ENCODE peak calls at places on chromosomes 4 and X, in seven cellular contexts. B is PC-9, D is cardiac muscle cell, K is caudate nucleus, L is fibroblast of lung, C is MM.1S, H is HL-60. F is an unnamed sample.

GRCh38 chrX:85243761-85244410 is at the start of the genes SATL1 and ZNF711:
- DNase-seq in B (peak; percentile 0), D (peak; percentile 61), K (peak; percentile 42), L (peak; percentile 73), C (peak; percentile 12), H (no peak), F (no peak)

GRCh38 chrX:103343105-103343504 is 13.1 kb downstream of the TCEAL7 start:
- DNase-seq in B (peak; percentile 31), D (peak; percentile 57), K (no peak), L (peak; percentile 20), C (peak; percentile 32), H (no peak), F (no peak)

GRCh38 chr4:125572601-125573000 is 257.8 kb downstream of the FAT4 start:
- DNase-seq in B (no peak), D (no peak), K (no peak), L (peak; percentile 14), C (no peak), H (no peak), F (no peak)

GRCh38 chr4:60201052-60201673 is 999.0 kb upstream of the ADGRL3 start:
- DNase-seq in B (peak; percentile 19), D (peak; percentile 66), K (no peak), L (peak; percentile 25), C (peak; percentile 66), H (peak; percentile 26), F (no peak)

GRCh38 chrX:10239611-10240064 is 82.9 kb downstream of the CLCN4 start:
- DNase-seq in B (peak; percentile 47), D (peak; percentile 49), K (no peak), L (peak; percentile 73), C (no peak), H (no peak), F (no peak)

GRCh38 chrX:30283456-30284200 is 25.6 kb downstream of the NR0B1 start:
- DNase-seq in B (peak; percentile 29), D (peak; percentile 85), K (no peak), L (peak; percentile 91), C (no peak), H (peak; percentile 23), F (peak; percentile 44)

GRCh38 chr4:7705062-7705461 is 234.6 kb downstream of the AFAP1 start:
- DNase-seq in B (no peak), D (no peak), K (no peak), L (no peak), C (no peak), H (no peak), F (no peak)

GRCh38 chr4:13413719-13414437 is 70.3 kb downstream of the RAB28 start:
- DNase-seq in B (no peak), D (peak; percentile 30), K (no peak), L (peak; percentile 45), C (no peak), H (no peak), F (no peak)

GRCh38 chr4:783133-783541 is 42.8 kb downstream of the CPLX1 start:
- DNase-seq in B (no peak), D (no peak), K (no peak), L (no peak), C (no peak), H (no peak), F (no peak)

GRCh38 chr4:81807927-81808672 is 336.4 kb upstream of the RASGEF1B start:
- DNase-seq in B (no peak), D (peak; percentile 83), K (no peak), L (no peak), C (no peak), H (no peak), F (no peak)

GRCh38 chrX:23634181-23634580 is 33.1 kb upstream of the PRDX4 start:
- DNase-seq in B (no peak), D (no peak), K (no peak), L (no peak), C (no peak), H (no peak), F (no peak)

GRCh38 chrX:54427837-54428424 is 12.3 kb upstream of the TSR2 start:
- DNase-seq in B (no peak), D (no peak), K (no peak), L (no peak), C (peak; percentile 46), H (no peak), F (no peak)

GRCh38 chr4:77564231-77564630 is 41.4 kb upstream of the CXCL13 start:
- DNase-seq in B (no peak), D (peak; percentile 86), K (no peak), L (no peak), C (no peak), H (no peak), F (no peak)

GRCh38 chrX:151448509-151448908 is 51.5 kb downstream of the VMA21 start:
- DNase-seq in B (no peak), D (no peak), K (no peak), L (no peak), C (no peak), H (no peak), F (no peak)

GRCh38 chr4:102575369-102576129 is 74.4 kb downstream of the NFKB1 start:
- DNase-seq in B (peak; percentile 2), D (no peak), K (no peak), L (peak; percentile 54), C (no peak), H (no peak), F (no peak)

GRCh38 chr4:105569014-105569850 is 16.8 kb downstream of the ARHGEF38 start:
- DNase-seq in B (no peak), D (no peak), K (no peak), L (no peak), C (no peak), H (no peak), F (peak; percentile 49)

GRCh38 chrX:131288738-131289511 is at the start of gene IGSF1:
- DNase-seq in B (no peak), D (peak; percentile 12), K (peak; percentile 33), L (peak; percentile 41), C (peak; percentile 49), H (no peak), F (no peak)

GRCh38 chr4:102562995-102563394 is 61.8 kb downstream of the NFKB1 start:
- DNase-seq in B (no peak), D (no peak), K (no peak), L (peak; percentile 17), C (no peak), H (no peak), F (no peak)

GRCh38 chrX:1162119-1162916 is 50.1 kb downstream of the CRLF2 start:
- DNase-seq in B (no peak), D (no peak), K (no peak), L (no peak), C (no peak), H (no peak), F (no peak)

GRCh38 chr4:150890246-150890645 is 124.8 kb downstream of the LRBA start:
- DNase-seq in B (no peak), D (no peak), K (no peak), L (no peak), C (no peak), H (no peak), F (no peak)
- H3K27ac ChIP-seq in B (no peak overlapping the region), D (no peak overlapping the region), K (no peak overlapping the region), L (no peak overlapping the region), C (no peak overlapping the region), H (no peak overlapping the region), F (no peak overlapping the region)

GRCh38 chrX:13103111-13103913 is 58.9 kb upstream of the FAM9C start:
- DNase-seq in B (no peak), D (no peak), K (no peak), L (no peak), C (no peak), H (no peak), F (no peak)

GRCh38 chrX:13103914-13104274 is 59.5 kb upstream of the FAM9C start:
- DNase-seq in B (no peak), D (no peak), K (no peak), L (no peak), C (no peak), H (no peak), F (no peak)

GRCh38 chrX:13099121-13099520 is 54.7 kb upstream of the FAM9C start:
- DNase-seq in B (no peak), D (peak; percentile 10), K (no peak), L (no peak), C (no peak), H (no peak), F (no peak)

GRCh38 chrX:13102636-13103035 is 58.2 kb upstream of the FAM9C start:
- DNase-seq in B (no peak), D (peak; percentile 50), K (no peak), L (peak; percentile 63), C (no peak), H (no peak), F (no peak)

GRCh38 chrX:13101439-13102139 is 57.2 kb upstream of the FAM9C start:
- DNase-seq in B (peak; percentile 72), D (peak; percentile 84), K (no peak), L (peak; percentile 91), C (no peak), H (peak; percentile 55), F (peak; percentile 80)
- H3K27ac ChIP-seq in B (peak overlapping the region; percentile 96), D (no peak overlapping the region), K (no peak overlapping the region), L (no peak overlapping the region), C (no peak overlapping the region), H (no peak overlapping the region), F (peak overlapping the region; percentile 80)

GRCh38 chr4:26075588-26075987 is 161.6 kb downstream of the SMIM20 start:
- DNase-seq in B (no peak), D (no peak), K (no peak), L (peak; percentile 39), C (no peak), H (no peak), F (no peak)
- H3K27ac ChIP-seq in B (no peak overlapping the region), D (no peak overlapping the region), K (no peak overlapping the region), L (no peak overlapping the region), C (no peak overlapping the region), H (peak overlapping the region; percentile 89), F (peak overlapping the region; percentile 34)

GRCh38 chr4:165324203-165324917 is 3.1 kb upstream of the MSMO1 start:
- DNase-seq in B (no peak), D (no peak), K (no peak), L (no peak), C (no peak), H (no peak), F (no peak)

GRCh38 chr4:165324918-165325304 is 2.6 kb upstream of the MSMO1 start:
- DNase-seq in B (no peak), D (no peak), K (no peak), L (no peak), C (no peak), H (no peak), F (no peak)

GRCh38 chr4:165327211-165328100 is at the start of gene MSMO1:
- DNase-seq in B (peak; percentile 99), D (peak; percentile 100), K (peak; percentile 100), L (peak; percentile 99), C (peak; percentile 100), H (peak; percentile 93), F (peak; percentile 98)

GRCh38 chr4:165326831-165327210 is 648 bp upstream of the MSMO1 start:
- DNase-seq in B (peak; percentile 36), D (peak; percentile 38), K (no peak), L (no peak), C (peak; percentile 36), H (no peak), F (no peak)

DNA sequence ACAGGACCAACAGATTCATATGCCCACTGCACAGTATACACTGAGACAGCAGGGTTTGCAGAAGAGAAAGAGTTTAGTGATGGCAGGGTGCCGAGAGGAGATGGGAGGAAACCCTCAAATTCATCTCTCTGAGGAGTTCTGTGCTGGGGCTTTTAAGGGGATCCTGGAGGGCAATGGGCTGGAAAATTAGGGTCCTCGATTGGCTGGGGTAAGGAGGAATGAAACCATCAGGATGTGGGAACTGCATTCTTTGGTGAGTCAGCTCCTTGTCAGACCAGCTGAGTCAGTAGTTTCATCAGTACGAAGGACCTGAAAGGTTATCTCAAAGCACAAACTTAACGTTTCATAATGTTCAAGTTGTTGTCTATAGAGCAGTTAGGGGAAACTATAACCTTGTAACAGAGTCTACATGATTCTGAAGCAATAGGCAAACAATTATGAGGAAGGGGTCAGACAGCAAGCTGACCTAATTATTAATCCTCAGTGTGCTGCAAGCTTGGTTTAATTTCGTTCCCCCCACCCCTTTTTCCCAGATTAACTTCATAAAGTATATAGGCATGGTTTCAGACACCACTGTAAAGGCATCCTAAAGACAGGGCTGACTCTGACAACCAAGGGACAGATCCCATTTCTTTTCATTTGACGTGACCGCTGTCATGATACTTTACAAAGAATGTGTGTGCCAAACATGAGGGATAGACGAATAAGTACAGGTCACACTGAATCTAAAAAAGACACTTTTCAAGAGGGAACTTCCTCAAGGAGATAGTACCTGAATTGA is 1.5 kb upstream of the MSMO1 start:
- DNase-seq in B (peak; percentile 42), D (peak; percentile 88), K (no peak), L (peak; percentile 95), C (peak; percentile 31), H (no peak), F (peak; percentile 64)
- H3K27ac ChIP-seq in B (peak overlapping the region; percentile 96), D (peak overlapping the region; percentile 94), K (peak overlapping the region; percentile 68), L (peak overlapping the region; percentile 82), C (peak overlapping the region; percentile 21), H (no peak overlapping the region), F (peak overlapping the region; percentile 97)